ENCODE peak calls at places on chromosomes 16 and 17, in five cellular contexts. One of them, this sample, is unnamed.

GRCh38 chr17:77210331-77210730 is 69.6 kb downstream of the SEC14L1 start:
- DNase-seq in body of pancreas: no peak
- DNase-seq in tibial artery: peak; percentile 31
- DNase-seq in H9: no peak
- DNase-seq in A549: no peak
- DNase-seq in this sample: no peak

GRCh38 chr17:77465358-77466041 is 324.7 kb downstream of the SEC14L1 start:
- DNase-seq in body of pancreas: peak; percentile 75
- DNase-seq in tibial artery: peak; percentile 80
- DNase-seq in H9: peak; percentile 69
- DNase-seq in A549: no peak
- DNase-seq in this sample: peak; percentile 78

GRCh38 chr16:66988197-66988788 is at the start of gene CES4A:
- DNase-seq in body of pancreas: peak; percentile 49
- DNase-seq in tibial artery: no peak
- DNase-seq in H9: no peak
- DNase-seq in A549: no peak
- DNase-seq in this sample: no peak

GRCh38 chr17:43660262-43660661 is 1.5 kb downstream of the MEOX1 start:
- DNase-seq in body of pancreas: no peak
- DNase-seq in tibial artery: no peak
- DNase-seq in H9: no peak
- DNase-seq in A549: no peak
- DNase-seq in this sample: no peak

GRCh38 chr17:76078859-76079576 is at the start of gene ZACN:
- DNase-seq in body of pancreas: no peak
- DNase-seq in tibial artery: no peak
- DNase-seq in H9: peak; percentile 33
- DNase-seq in A549: no peak
- DNase-seq in this sample: no peak

GRCh38 chr16:66900721-66901441 is 17.8 kb downstream of the CDH16 start:
- DNase-seq in body of pancreas: no peak
- DNase-seq in tibial artery: peak; percentile 90
- DNase-seq in H9: no peak
- DNase-seq in A549: no peak
- DNase-seq in this sample: no peak

GRCh38 chr16:54285414-54286066 is 1.0 kb downstream of the IRX3 start:
- DNase-seq in body of pancreas: no peak
- DNase-seq in tibial artery: peak; percentile 65
- DNase-seq in H9: peak; percentile 49
- DNase-seq in A549: no peak
- DNase-seq in this sample: no peak

GRCh38 chr17:2059125-2059836 is 4.4 kb downstream of the HIC1 start:
- DNase-seq in body of pancreas: no peak
- DNase-seq in tibial artery: no peak
- DNase-seq in H9: peak; percentile 64
- DNase-seq in A549: no peak
- DNase-seq in this sample: no peak

GRCh38 chr17:57549468-57549867 is 195.6 kb downstream of the CCDC182 start:
- DNase-seq in body of pancreas: no peak
- DNase-seq in tibial artery: no peak
- DNase-seq in H9: no peak
- DNase-seq in A549: no peak
- DNase-seq in this sample: no peak

GRCh38 chr17:4215882-4216411 is 47.8 kb downstream of the ANKFY1 start:
- DNase-seq in body of pancreas: no peak
- DNase-seq in tibial artery: no peak
- DNase-seq in H9: no peak
- DNase-seq in A549: no peak
- DNase-seq in this sample: no peak

GRCh38 chr16:89194340-89195311 is 5.7 kb downstream of the SLC22A31 start:
- DNase-seq in body of pancreas: no peak
- DNase-seq in tibial artery: no peak
- DNase-seq in H9: peak; percentile 26
- DNase-seq in A549: no peak
- DNase-seq in this sample: no peak

GRCh38 chr17:48002920-48003685 is 32.2 kb downstream of the CDK5RAP3 start:
- DNase-seq in body of pancreas: no peak
- DNase-seq in tibial artery: no peak
- DNase-seq in H9: peak; percentile 79
- DNase-seq in A549: no peak
- DNase-seq in this sample: no peak
- TF ChIP-seq CTCF in body of pancreas: no peak
- TF ChIP-seq CTCF in tibial artery: no peak
- TF ChIP-seq CTCF in H9: peak; percentile 52
- TF ChIP-seq CTCF in A549: no peak
- TF ChIP-seq CTCF in this sample: no peak

GRCh38 chr17:19752216-19753048 is 4.3 kb upstream of the ALDH3A1 start:
- DNase-seq in body of pancreas: no peak
- DNase-seq in tibial artery: no peak
- DNase-seq in H9: no peak
- DNase-seq in A549: no peak
- DNase-seq in this sample: no peak

GRCh38 chr17:19755392-19755791 is 7.3 kb upstream of the ALDH3A1 start:
- DNase-seq in body of pancreas: no peak
- DNase-seq in tibial artery: no peak
- DNase-seq in H9: no peak
- DNase-seq in A549: no peak
- DNase-seq in this sample: no peak

GRCh38 chr17:19755821-19756510 is 7.9 kb upstream of the ALDH3A1 start:
- DNase-seq in body of pancreas: no peak
- DNase-seq in tibial artery: peak; percentile 59
- DNase-seq in H9: no peak
- DNase-seq in A549: no peak
- DNase-seq in this sample: no peak

GRCh38 chr17:19753049-19753444 is 4.9 kb upstream of the ALDH3A1 start:
- DNase-seq in body of pancreas: peak; percentile 40
- DNase-seq in tibial artery: peak; percentile 96
- DNase-seq in H9: peak; percentile 71
- DNase-seq in A549: peak; percentile 98
- DNase-seq in this sample: no peak

DNA sequence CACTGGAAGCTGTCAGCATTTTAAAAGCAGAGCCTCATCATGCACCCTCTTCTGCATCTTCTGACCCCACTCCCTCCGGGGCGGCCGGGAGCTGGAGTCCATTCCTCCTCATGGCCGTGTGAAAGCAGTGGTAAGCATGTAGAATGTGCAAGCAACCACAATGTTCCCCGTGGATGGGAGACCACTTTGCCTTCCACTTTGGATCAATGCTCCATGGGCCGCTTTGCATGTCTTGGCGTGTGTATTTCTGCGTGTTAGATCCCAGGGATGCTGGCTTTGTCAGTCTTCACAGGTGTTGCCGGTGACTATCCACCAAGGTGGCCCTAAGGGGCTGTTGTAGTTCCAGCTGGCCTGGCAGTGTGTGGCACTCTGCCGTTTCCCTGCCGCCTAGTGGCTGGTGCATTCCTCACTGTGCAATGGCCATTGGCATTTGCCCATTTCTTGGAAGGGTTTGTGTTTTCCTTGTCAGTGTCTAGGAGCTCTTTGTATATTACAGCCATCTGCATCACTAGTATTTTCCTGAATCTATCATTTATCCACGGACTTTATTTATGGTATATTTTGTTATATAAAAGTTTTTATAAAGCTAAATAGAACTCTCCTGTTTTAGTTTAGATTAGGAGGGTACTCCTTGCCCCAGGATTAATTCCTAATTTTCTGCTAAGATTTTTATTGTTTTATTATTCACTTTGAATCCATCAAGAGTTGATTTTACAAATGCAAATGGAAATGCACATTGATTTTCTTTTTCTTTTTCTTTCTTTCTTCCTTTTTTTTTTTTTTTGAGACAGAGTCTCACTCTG is 5.8 kb upstream of the ALDH3A1 start:
- DNase-seq in body of pancreas: peak; percentile 47
- DNase-seq in tibial artery: peak; percentile 79
- DNase-seq in H9: no peak
- DNase-seq in A549: peak; percentile 89
- DNase-seq in this sample: no peak
- TF ChIP-seq CTCF in body of pancreas: peak; percentile 61
- TF ChIP-seq CTCF in tibial artery: peak; percentile 56
- TF ChIP-seq CTCF in H9: peak; percentile 59
- TF ChIP-seq CTCF in A549: peak; percentile 86
- TF ChIP-seq CTCF in this sample: peak; percentile 63

GRCh38 chr17:36889955-36890354 is 47.3 kb upstream of the LHX1 start:
- DNase-seq in body of pancreas: no peak
- DNase-seq in tibial artery: no peak
- DNase-seq in H9: no peak
- DNase-seq in A549: no peak
- DNase-seq in this sample: no peak

GRCh38 chr17:36885161-36885735 is 52.0 kb upstream of the LHX1 start:
- DNase-seq in body of pancreas: no peak
- DNase-seq in tibial artery: no peak
- DNase-seq in H9: no peak
- DNase-seq in A549: no peak
- DNase-seq in this sample: no peak

GRCh38 chr17:36888236-36888957 is 48.9 kb upstream of the LHX1 start:
- DNase-seq in body of pancreas: no peak
- DNase-seq in tibial artery: no peak
- DNase-seq in H9: no peak
- DNase-seq in A549: no peak
- DNase-seq in this sample: no peak

GRCh38 chr17:36884495-36885160 is 52.6 kb upstream of the LHX1 start:
- DNase-seq in body of pancreas: no peak
- DNase-seq in tibial artery: no peak
- DNase-seq in H9: peak; percentile 59
- DNase-seq in A549: no peak
- DNase-seq in this sample: no peak

DNA sequence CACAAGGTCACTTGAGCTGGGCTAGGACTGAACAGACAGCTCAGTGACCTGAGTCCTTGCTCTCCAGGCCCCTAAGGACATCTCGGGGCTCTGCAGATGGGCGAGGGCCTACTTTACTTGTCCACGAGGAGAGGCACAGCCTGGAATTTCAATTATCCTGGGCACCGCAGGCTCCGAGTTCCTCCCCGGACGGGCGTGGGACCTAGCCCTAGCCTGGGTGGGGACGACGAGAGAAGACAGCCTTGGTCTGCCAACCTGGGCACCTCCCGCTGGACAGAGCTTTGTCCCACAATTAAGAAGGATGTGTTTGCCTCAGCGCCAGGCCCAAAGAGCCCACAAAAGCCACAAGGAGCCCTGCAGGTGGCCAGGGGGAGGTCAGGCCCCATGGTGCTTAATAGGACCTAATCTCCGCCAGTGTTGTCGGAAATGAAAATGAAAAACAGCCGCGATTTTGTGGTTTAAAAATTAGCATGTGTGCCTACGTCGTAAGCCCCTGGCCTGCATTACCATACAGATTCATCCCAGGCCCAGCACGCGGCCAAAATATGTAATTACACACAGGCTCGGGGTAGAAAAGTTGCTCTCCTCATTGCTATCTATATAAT is 51.4 kb upstream of the LHX1 start:
- DNase-seq in body of pancreas: no peak
- DNase-seq in tibial artery: no peak
- DNase-seq in H9: no peak
- DNase-seq in A549: no peak
- DNase-seq in this sample: no peak
- TF ChIP-seq CTCF in body of pancreas: no peak
- TF ChIP-seq CTCF in tibial artery: no peak
- TF ChIP-seq CTCF in H9: no peak
- TF ChIP-seq CTCF in A549: no peak
- TF ChIP-seq CTCF in this sample: no peak

DNA sequence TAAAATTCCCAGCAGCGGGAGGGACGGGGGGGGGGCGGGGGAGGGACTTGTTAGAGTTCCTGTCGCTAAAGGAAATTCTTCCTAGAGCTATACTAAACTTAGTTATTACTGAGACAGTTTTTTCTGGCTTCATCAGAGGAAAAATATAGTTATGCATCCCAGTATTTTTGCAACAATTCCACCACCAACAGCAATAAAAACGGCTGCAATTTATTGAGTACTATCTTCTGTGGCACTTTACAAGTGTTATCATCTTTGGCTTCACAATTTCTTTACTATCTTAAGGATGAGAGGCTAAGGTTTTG is 6.9 kb upstream of the DHRS7B start:
- DNase-seq in body of pancreas: no peak
- DNase-seq in tibial artery: no peak
- DNase-seq in H9: no peak
- DNase-seq in A549: no peak
- DNase-seq in this sample: no peak
- TF ChIP-seq CTCF in body of pancreas: no peak
- TF ChIP-seq CTCF in tibial artery: no peak
- TF ChIP-seq CTCF in H9: no peak
- TF ChIP-seq CTCF in A549: no peak
- TF ChIP-seq CTCF in this sample: peak; percentile 9

GRCh38 chr16:57530531-57531252 is 5.7 kb downstream of the CCDC102A start:
- DNase-seq in body of pancreas: no peak
- DNase-seq in tibial artery: peak; percentile 56
- DNase-seq in H9: peak; percentile 19
- DNase-seq in A549: no peak
- DNase-seq in this sample: no peak

GRCh38 chr16:57532251-57532625 is 4.1 kb downstream of the CCDC102A start:
- DNase-seq in body of pancreas: peak; percentile 1
- DNase-seq in tibial artery: peak; percentile 53
- DNase-seq in H9: no peak
- DNase-seq in A549: no peak
- DNase-seq in this sample: no peak

GRCh38 chr16:57531635-57532220 is 4.6 kb downstream of the CCDC102A start:
- DNase-seq in body of pancreas: no peak
- DNase-seq in tibial artery: peak; percentile 55
- DNase-seq in H9: peak; percentile 12
- DNase-seq in A549: no peak
- DNase-seq in this sample: no peak

GRCh38 chr16:57530104-57530522 is 6.3 kb downstream of the CCDC102A start:
- DNase-seq in body of pancreas: no peak
- DNase-seq in tibial artery: peak; percentile 78
- DNase-seq in H9: peak; percentile 51
- DNase-seq in A549: no peak
- DNase-seq in this sample: peak; percentile 73

GRCh38 chr16:57531253-57531575 is 5.2 kb downstream of the CCDC102A start:
- DNase-seq in body of pancreas: no peak
- DNase-seq in tibial artery: no peak
- DNase-seq in H9: no peak
- DNase-seq in A549: no peak
- DNase-seq in this sample: no peak
- TF ChIP-seq CTCF in body of pancreas: no peak
- TF ChIP-seq CTCF in tibial artery: no peak
- TF ChIP-seq CTCF in H9: no peak
- TF ChIP-seq CTCF in A549: no peak
- TF ChIP-seq CTCF in this sample: no peak

DNA sequence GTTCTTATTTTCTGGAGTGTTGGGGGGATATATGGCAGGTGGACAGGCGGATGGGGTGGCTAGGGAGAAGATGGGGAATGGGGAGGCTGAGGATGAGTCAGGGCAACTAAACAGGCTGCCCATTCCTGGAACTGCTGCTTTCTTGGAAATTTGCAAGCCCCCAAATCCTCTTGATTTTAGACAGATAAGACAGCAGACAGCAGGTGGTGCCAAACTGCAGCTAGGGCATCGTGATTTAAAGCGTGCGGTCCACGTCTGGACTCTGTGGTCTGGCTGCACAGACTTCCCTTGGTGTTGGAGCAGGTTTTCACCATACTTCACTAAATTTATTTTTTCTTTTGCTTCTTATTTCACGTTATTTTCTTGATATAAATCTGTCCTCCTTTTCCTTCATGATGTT is 10.9 kb upstream of the KRT24 start:
- DNase-seq in body of pancreas: no peak
- DNase-seq in tibial artery: no peak
- DNase-seq in H9: no peak
- DNase-seq in A549: no peak
- DNase-seq in this sample: no peak
- TF ChIP-seq CTCF in body of pancreas: no peak
- TF ChIP-seq CTCF in tibial artery: no peak
- TF ChIP-seq CTCF in H9: peak; percentile 15
- TF ChIP-seq CTCF in A549: no peak
- TF ChIP-seq CTCF in this sample: no peak

This sample was measured in right atrium auricular region.